ENCODE peak calls at places on chromosomes 3 and 15, in six cellular contexts. One of them, this sample, is unnamed.

GRCh38 chr15:32987067-32987466 is 207.4 kb downstream of the FMN1 start:
- DNase-seq in neural progenitor cell: no peak
- DNase-seq in fibroblast of the aortic adventitia: no peak
- DNase-seq in body of pancreas: no peak
- DNase-seq in ovary: no peak
- DNase-seq in CD4-positive, alpha-beta memory T cell: no peak
- DNase-seq in this sample: no peak

GRCh38 chr3:185188816-185189215 is 36.0 kb upstream of the C3orf70 start:
- DNase-seq in neural progenitor cell: no peak
- DNase-seq in fibroblast of the aortic adventitia: no peak
- DNase-seq in body of pancreas: no peak
- DNase-seq in ovary: no peak
- DNase-seq in CD4-positive, alpha-beta memory T cell: no peak
- DNase-seq in this sample: no peak

GRCh38 chr3:71310595-71311319 is 272.8 kb downstream of the FOXP1 start:
- DNase-seq in neural progenitor cell: peak; percentile 43
- DNase-seq in fibroblast of the aortic adventitia: peak; percentile 78
- DNase-seq in body of pancreas: no peak
- DNase-seq in ovary: peak; percentile 49
- DNase-seq in CD4-positive, alpha-beta memory T cell: no peak
- DNase-seq in this sample: no peak

GRCh38 chr3:56855856-56856538 is 54.2 kb upstream of the ARHGEF3 start:
- DNase-seq in neural progenitor cell: peak; percentile 78
- DNase-seq in fibroblast of the aortic adventitia: peak; percentile 56
- DNase-seq in body of pancreas: no peak
- DNase-seq in ovary: peak; percentile 27
- DNase-seq in CD4-positive, alpha-beta memory T cell: no peak
- DNase-seq in this sample: peak; percentile 30

GRCh38 chr3:64254443-64254842 is 29.2 kb upstream of the PRICKLE2 start:
- DNase-seq in neural progenitor cell: no peak
- DNase-seq in fibroblast of the aortic adventitia: no peak
- DNase-seq in body of pancreas: no peak
- DNase-seq in ovary: no peak
- DNase-seq in CD4-positive, alpha-beta memory T cell: no peak
- DNase-seq in this sample: no peak

GRCh38 chr3:21779909-21780308 is 28.9 kb upstream of the ZNF385D start:
- DNase-seq in neural progenitor cell: no peak
- DNase-seq in fibroblast of the aortic adventitia: no peak
- DNase-seq in body of pancreas: no peak
- DNase-seq in ovary: no peak
- DNase-seq in CD4-positive, alpha-beta memory T cell: no peak
- DNase-seq in this sample: no peak

GRCh38 chr15:53880353-53880752 is 97.9 kb upstream of the UNC13C start:
- DNase-seq in neural progenitor cell: no peak
- DNase-seq in fibroblast of the aortic adventitia: no peak
- DNase-seq in body of pancreas: no peak
- DNase-seq in ovary: no peak
- DNase-seq in CD4-positive, alpha-beta memory T cell: no peak
- DNase-seq in this sample: no peak

GRCh38 chr15:75966073-75966472 is 46.2 kb downstream of the NRG4 start:
- DNase-seq in neural progenitor cell: no peak
- DNase-seq in fibroblast of the aortic adventitia: peak; percentile 9
- DNase-seq in body of pancreas: no peak
- DNase-seq in ovary: no peak
- DNase-seq in CD4-positive, alpha-beta memory T cell: no peak
- DNase-seq in this sample: no peak

GRCh38 chr15:29924750-29925149 is 102.5 kb upstream of the TJP1 start:
- DNase-seq in neural progenitor cell: peak; percentile 88
- DNase-seq in fibroblast of the aortic adventitia: peak; percentile 89
- DNase-seq in body of pancreas: peak; percentile 69
- DNase-seq in ovary: no peak
- DNase-seq in CD4-positive, alpha-beta memory T cell: no peak
- DNase-seq in this sample: peak; percentile 93

GRCh38 chr15:74010929-74011540 is 16.5 kb downstream of the PML start:
- DNase-seq in neural progenitor cell: no peak
- DNase-seq in fibroblast of the aortic adventitia: peak; percentile 79
- DNase-seq in body of pancreas: no peak
- DNase-seq in ovary: no peak
- DNase-seq in CD4-positive, alpha-beta memory T cell: no peak
- DNase-seq in this sample: no peak

GRCh38 chr3:189635385-189635784 is 4.2 kb downstream of the TP63 start:
- DNase-seq in neural progenitor cell: peak; percentile 40
- DNase-seq in fibroblast of the aortic adventitia: no peak
- DNase-seq in body of pancreas: no peak
- DNase-seq in ovary: no peak
- DNase-seq in CD4-positive, alpha-beta memory T cell: no peak
- DNase-seq in this sample: no peak

GRCh38 chr15:50627351-50628055 is 59.1 kb downstream of the TRPM7 start:
- DNase-seq in neural progenitor cell: no peak
- DNase-seq in fibroblast of the aortic adventitia: peak; percentile 6
- DNase-seq in body of pancreas: no peak
- DNase-seq in ovary: no peak
- DNase-seq in CD4-positive, alpha-beta memory T cell: no peak
- DNase-seq in this sample: no peak

GRCh38 chr3:71693641-71694040 is 31.6 kb downstream of the EIF4E3 start:
- DNase-seq in neural progenitor cell: no peak
- DNase-seq in fibroblast of the aortic adventitia: no peak
- DNase-seq in body of pancreas: peak; percentile 59
- DNase-seq in ovary: no peak
- DNase-seq in CD4-positive, alpha-beta memory T cell: no peak
- DNase-seq in this sample: no peak

GRCh38 chr3:162487138-162487537 is 990.5 kb downstream of the OTOL1 start:
- DNase-seq in neural progenitor cell: no peak
- DNase-seq in fibroblast of the aortic adventitia: no peak
- DNase-seq in body of pancreas: no peak
- DNase-seq in ovary: no peak
- DNase-seq in CD4-positive, alpha-beta memory T cell: no peak
- DNase-seq in this sample: peak; percentile 2

GRCh38 chr15:37090543-37091175 is 9.7 kb downstream of the MEIS2 start:
- DNase-seq in neural progenitor cell: no peak
- DNase-seq in fibroblast of the aortic adventitia: no peak
- DNase-seq in body of pancreas: no peak
- DNase-seq in ovary: no peak
- DNase-seq in CD4-positive, alpha-beta memory T cell: no peak
- DNase-seq in this sample: no peak

GRCh38 chr3:175941352-175941751 is 1082.2 kb downstream of the NAALADL2 start:
- DNase-seq in neural progenitor cell: peak; percentile 25
- DNase-seq in fibroblast of the aortic adventitia: peak; percentile 6
- DNase-seq in body of pancreas: no peak
- DNase-seq in ovary: no peak
- DNase-seq in CD4-positive, alpha-beta memory T cell: no peak
- DNase-seq in this sample: peak; percentile 21

GRCh38 chr3:27454914-27455313 is 29.3 kb downstream of the SLC4A7 start:
- DNase-seq in neural progenitor cell: no peak
- DNase-seq in fibroblast of the aortic adventitia: peak; percentile 49
- DNase-seq in body of pancreas: no peak
- DNase-seq in ovary: no peak
- DNase-seq in CD4-positive, alpha-beta memory T cell: peak; percentile 8
- DNase-seq in this sample: peak; percentile 45

DNA sequence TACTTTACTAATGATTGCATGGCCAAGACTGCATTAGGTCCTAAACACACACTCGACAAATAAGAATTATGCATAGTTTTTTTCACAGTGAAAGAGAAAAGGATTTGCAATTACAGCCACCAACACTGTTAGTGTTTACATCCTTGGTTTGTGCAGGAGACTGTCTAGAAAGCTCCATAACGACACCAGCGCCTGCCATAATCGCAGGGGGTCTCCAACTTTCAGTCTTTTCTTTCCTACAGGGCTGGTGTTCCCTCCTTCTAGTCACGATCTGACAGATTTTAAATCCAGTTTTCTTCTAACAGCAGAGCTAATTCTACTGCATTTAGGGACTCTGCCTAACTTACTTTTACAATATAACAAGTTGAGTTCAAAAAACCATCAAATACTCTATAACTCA is 58.0 kb downstream of the CLASP2 start:
- DNase-seq in neural progenitor cell: peak; percentile 38
- DNase-seq in fibroblast of the aortic adventitia: no peak
- DNase-seq in body of pancreas: no peak
- DNase-seq in ovary: no peak
- DNase-seq in CD4-positive, alpha-beta memory T cell: no peak
- DNase-seq in this sample: no peak
- H3K4me3 ChIP-seq in neural progenitor cell: peak overlapping the region; percentile 35
- H3K4me3 ChIP-seq in fibroblast of the aortic adventitia: peak overlapping the region; percentile 54
- H3K4me3 ChIP-seq in body of pancreas: no peak overlapping the region
- H3K4me3 ChIP-seq in ovary: no peak overlapping the region
- H3K4me3 ChIP-seq in CD4-positive, alpha-beta memory T cell: no peak overlapping the region
- H3K4me3 ChIP-seq in this sample: peak overlapping the region; percentile 42

GRCh38 chr3:138082085-138082991 is 33.1 kb downstream of the DZIP1L start:
- DNase-seq in neural progenitor cell: no peak
- DNase-seq in fibroblast of the aortic adventitia: peak; percentile 91
- DNase-seq in body of pancreas: no peak
- DNase-seq in ovary: no peak
- DNase-seq in CD4-positive, alpha-beta memory T cell: peak; percentile 15
- DNase-seq in this sample: no peak
- H3K4me3 ChIP-seq in neural progenitor cell: no peak overlapping the region
- H3K4me3 ChIP-seq in fibroblast of the aortic adventitia: peak overlapping the region; percentile 44
- H3K4me3 ChIP-seq in body of pancreas: no peak overlapping the region
- H3K4me3 ChIP-seq in ovary: no peak overlapping the region
- H3K4me3 ChIP-seq in CD4-positive, alpha-beta memory T cell: no peak overlapping the region
- H3K4me3 ChIP-seq in this sample: no peak overlapping the region

DNA sequence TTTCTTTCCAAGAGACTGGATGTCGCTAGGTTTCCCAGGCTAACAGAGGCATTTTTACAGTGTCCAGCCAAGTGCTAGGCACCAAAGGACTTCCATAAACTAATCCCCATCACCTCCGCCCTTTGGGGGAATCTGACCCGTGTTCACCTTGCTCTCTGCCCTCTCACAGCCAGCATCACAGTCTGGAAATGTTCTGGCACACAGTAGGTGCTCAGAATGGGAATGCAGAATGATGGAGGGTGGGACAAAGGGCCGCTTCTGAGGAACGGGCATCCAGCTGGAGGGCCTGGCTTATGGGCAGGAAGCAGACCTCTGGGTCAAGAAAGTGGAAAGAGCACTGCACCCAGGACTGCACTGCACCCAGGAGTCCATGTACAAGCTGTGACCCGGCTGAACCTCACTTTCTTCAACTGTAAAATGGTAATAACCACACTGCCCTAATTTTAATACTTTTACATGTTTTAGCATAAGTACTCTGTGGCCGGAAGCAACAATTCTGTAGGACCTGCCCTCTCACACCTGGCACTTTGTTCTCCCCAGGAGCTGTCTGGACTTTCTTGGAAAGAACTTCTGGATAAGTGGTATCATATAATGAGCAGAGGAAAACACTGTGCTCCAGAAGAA is 901 bp upstream of the NMB start:
- DNase-seq in neural progenitor cell: no peak
- DNase-seq in fibroblast of the aortic adventitia: no peak
- DNase-seq in body of pancreas: no peak
- DNase-seq in ovary: no peak
- DNase-seq in CD4-positive, alpha-beta memory T cell: no peak
- DNase-seq in this sample: no peak
- H3K4me3 ChIP-seq in neural progenitor cell: peak overlapping the region; percentile 59
- H3K4me3 ChIP-seq in fibroblast of the aortic adventitia: peak overlapping the region; percentile 58
- H3K4me3 ChIP-seq in body of pancreas: no peak overlapping the region
- H3K4me3 ChIP-seq in ovary: peak overlapping the region; percentile 69
- H3K4me3 ChIP-seq in CD4-positive, alpha-beta memory T cell: peak overlapping the region; percentile 44
- H3K4me3 ChIP-seq in this sample: no peak overlapping the region

DNA sequence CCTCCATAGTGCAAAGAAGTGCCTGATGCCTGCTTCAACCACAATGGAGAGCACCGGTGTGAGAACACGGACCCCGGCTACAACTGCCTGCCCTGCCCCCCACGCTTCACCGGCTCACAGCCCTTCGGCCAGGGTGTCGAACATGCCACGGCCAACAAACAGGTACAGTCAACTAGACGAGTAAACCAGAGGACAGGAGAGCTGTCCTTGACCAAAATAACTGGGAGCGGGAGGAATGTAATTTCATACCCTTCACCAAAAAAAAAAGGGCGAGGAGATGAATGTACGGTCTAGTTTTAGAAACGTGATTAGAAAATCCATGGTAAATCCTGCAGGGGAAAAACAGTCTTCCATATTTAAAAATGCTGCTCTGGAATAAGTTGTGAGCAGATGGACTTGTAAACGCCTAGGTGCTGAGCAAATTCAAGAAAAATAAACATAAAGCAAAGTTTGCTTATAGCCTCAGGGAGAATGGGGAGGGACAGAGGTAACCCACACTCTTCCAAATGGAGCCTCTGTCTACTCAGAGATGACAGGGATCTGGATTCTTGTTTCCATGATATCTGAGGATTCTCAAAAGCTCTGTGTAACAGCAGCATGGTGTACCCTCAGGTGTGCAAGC is 8.4 kb downstream of the THBS1 start:
- DNase-seq in neural progenitor cell: no peak
- DNase-seq in fibroblast of the aortic adventitia: no peak
- DNase-seq in body of pancreas: no peak
- DNase-seq in ovary: no peak
- DNase-seq in CD4-positive, alpha-beta memory T cell: no peak
- DNase-seq in this sample: no peak
- H3K4me3 ChIP-seq in neural progenitor cell: no peak overlapping the region
- H3K4me3 ChIP-seq in fibroblast of the aortic adventitia: no peak overlapping the region
- H3K4me3 ChIP-seq in body of pancreas: no peak overlapping the region
- H3K4me3 ChIP-seq in ovary: no peak overlapping the region
- H3K4me3 ChIP-seq in CD4-positive, alpha-beta memory T cell: no peak overlapping the region
- H3K4me3 ChIP-seq in this sample: no peak overlapping the region